ENCODE peak calls at places on chromosomes 6 and 20, in four cellular contexts. One of them, this sample, is unnamed.

GRCh38 chr6:131949909-131950766 is 1.0 kb downstream of the CCN2 start:
- DNase-seq in H9: peak; percentile 84
- DNase-seq in H1: no peak
- DNase-seq in IMR-90: peak; percentile 92
- DNase-seq in this sample: peak; percentile 91

GRCh38 chr6:83708546-83708969 is 343 bp downstream of the SNAP91 start:
- DNase-seq in H1: peak; percentile 2
- DNase-seq in H9: peak; percentile 45
- DNase-seq in IMR-90: no peak
- DNase-seq in this sample: peak; percentile 45

GRCh38 chr6:155832596-155832995 is 377.0 kb upstream of the NOX3 start:
- DNase-seq in IMR-90: peak; percentile 90
- DNase-seq in H9: no peak
- DNase-seq in H1: peak; percentile 10
- DNase-seq in this sample: peak; percentile 78

GRCh38 chr20:21453676-21454075 is 56.4 kb upstream of the NKX2-4 start:
- DNase-seq in H9: no peak
- DNase-seq in IMR-90: no peak
- DNase-seq in H1: no peak
- DNase-seq in this sample: no peak

GRCh38 chr6:163900570-163900969 is 486.1 kb downstream of the QKI start:
- DNase-seq in IMR-90: peak; percentile 33
- DNase-seq in H9: no peak
- DNase-seq in H1: no peak
- DNase-seq in this sample: no peak

GRCh38 chr20:58709703-58710039 is 17.1 kb downstream of the NPEPL1 start:
- DNase-seq in H1: no peak
- DNase-seq in H9: no peak
- DNase-seq in IMR-90: no peak
- DNase-seq in this sample: no peak

GRCh38 chr6:3913077-3913957 is 64.1 kb downstream of the FAM50B start:
- DNase-seq in H9: no peak
- DNase-seq in IMR-90: peak; percentile 99
- DNase-seq in H1: no peak
- DNase-seq in this sample: peak; percentile 37

GRCh38 chr6:137044366-137045220 is at the start of gene IL20RA:
- DNase-seq in IMR-90: no peak
- DNase-seq in H9: peak; percentile 48
- DNase-seq in H1: no peak
- DNase-seq in this sample: peak; percentile 49

GRCh38 chr6:87237804-87238203 is 82.4 kb downstream of the ZNF292 start:
- DNase-seq in IMR-90: peak; percentile 45
- DNase-seq in H1: no peak
- DNase-seq in H9: no peak
- DNase-seq in this sample: peak; percentile 14

GRCh38 chr6:109834131-109834530 is 143.0 kb downstream of the FIG4 start:
- DNase-seq in H9: no peak
- DNase-seq in H1: no peak
- DNase-seq in IMR-90: peak; percentile 24
- DNase-seq in this sample: no peak

GRCh38 chr20:47125553-47126373 is 230.7 kb downstream of the ZMYND8 start:
- DNase-seq in H9: peak; percentile 40
- DNase-seq in H1: no peak
- DNase-seq in IMR-90: no peak
- DNase-seq in this sample: peak; percentile 11

GRCh38 chr6:106380407-106380806 is 19.9 kb downstream of the CRYBG1 start:
- DNase-seq in H1: no peak
- DNase-seq in IMR-90: peak; percentile 14
- DNase-seq in H9: no peak
- DNase-seq in this sample: no peak

GRCh38 chr6:29451471-29452193 is 5.2 kb downstream of the OR11A1 start:
- DNase-seq in H1: no peak
- DNase-seq in H9: no peak
- DNase-seq in IMR-90: no peak
- DNase-seq in this sample: no peak

GRCh38 chr6:140380371-140381218 is 1006.1 kb upstream of the CITED2 start:
- DNase-seq in IMR-90: peak; percentile 50
- DNase-seq in H9: no peak
- DNase-seq in H1: no peak
- DNase-seq in this sample: no peak

GRCh38 chr6:30647802-30648460 is 998 bp downstream of the C6orf136 start:
- DNase-seq in IMR-90: no peak
- DNase-seq in H1: no peak
- DNase-seq in H9: no peak
- DNase-seq in this sample: no peak

GRCh38 chr6:26285143-26286134 is 79.6 kb upstream of the BTN3A2 start:
- DNase-seq in H9: peak; percentile 97
- DNase-seq in IMR-90: peak; percentile 99
- DNase-seq in H1: peak; percentile 100
- DNase-seq in this sample: peak; percentile 100

GRCh38 chr20:12166053-12166717 is 248.5 kb downstream of the BTBD3 start:
- DNase-seq in IMR-90: peak; percentile 95
- DNase-seq in H9: no peak
- DNase-seq in H1: no peak
- DNase-seq in this sample: no peak

GRCh38 chr20:40189621-40190020 is 499.4 kb downstream of the MAFB start:
- DNase-seq in H1: no peak
- DNase-seq in H9: no peak
- DNase-seq in IMR-90: no peak
- DNase-seq in this sample: no peak

GRCh38 chr20:5658897-5659296 is 91.3 kb upstream of the SHLD1 start:
- DNase-seq in IMR-90: peak; percentile 91
- DNase-seq in H1: no peak
- DNase-seq in H9: no peak
- DNase-seq in this sample: peak; percentile 22

GRCh38 chr20:44129996-44130718 is 56.8 kb downstream of the JPH2 start:
- DNase-seq in H9: no peak
- DNase-seq in H1: no peak
- DNase-seq in IMR-90: peak; percentile 9
- DNase-seq in this sample: no peak

DNA sequence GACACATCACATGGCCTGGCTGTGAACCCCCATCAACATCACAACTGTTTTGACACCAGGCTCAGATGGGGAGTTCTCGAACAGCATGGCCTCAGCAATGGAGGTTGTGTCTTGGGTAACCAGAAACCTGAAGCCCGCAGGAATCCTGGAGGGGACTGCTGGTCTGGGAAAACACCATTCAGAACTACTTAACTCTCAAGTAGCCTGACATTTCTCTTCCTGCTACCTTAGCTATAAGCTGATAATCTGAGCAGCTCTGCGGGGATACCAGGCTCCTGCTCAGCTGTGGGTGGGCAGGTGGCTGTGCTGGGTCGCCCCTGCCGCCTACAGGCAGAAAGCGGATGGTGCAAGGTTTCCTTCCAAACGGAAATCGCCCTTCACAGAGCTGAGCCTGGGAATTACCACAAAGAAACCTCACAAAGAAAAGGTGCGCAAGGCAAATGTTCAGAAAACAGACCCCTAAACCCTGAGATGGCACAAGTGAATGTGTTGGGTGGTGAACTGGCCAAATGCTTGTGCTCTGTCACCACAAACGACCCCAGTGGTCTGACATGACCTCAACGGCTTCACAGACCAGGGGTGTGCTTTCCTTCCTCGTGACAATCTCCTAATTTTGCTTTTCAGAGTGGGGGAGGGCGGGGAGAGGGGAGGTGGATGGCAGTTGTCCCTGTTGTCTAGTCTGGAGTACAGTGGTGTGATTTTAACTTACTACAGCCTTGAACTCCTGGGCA is 29.5 kb downstream of the SNX5 start:
- DNase-seq in H1: peak; percentile 57
- DNase-seq in IMR-90: peak; percentile 67
- DNase-seq in H9: peak; percentile 86
- DNase-seq in this sample: peak; percentile 93
- H2AK5ac ChIP-seq in H1: no peak overlapping the region
- H2AK5ac ChIP-seq in IMR-90: peak overlapping the region; percentile 90
- H2AK5ac ChIP-seq in H9: no peak overlapping the region
- H2AK5ac ChIP-seq in this sample: no peak overlapping the region

GRCh38 chr6:116385911-116386310 is 15.2 kb downstream of the DSE start:
- DNase-seq in H1: no peak
- DNase-seq in H9: no peak
- DNase-seq in IMR-90: peak; percentile 33
- DNase-seq in this sample: no peak
- H3K9ac ChIP-seq in H1: no peak overlapping the region
- H3K9ac ChIP-seq in H9: no peak overlapping the region
- H3K9ac ChIP-seq in IMR-90: no peak overlapping the region
- H3K9ac ChIP-seq in this sample: no peak overlapping the region

GRCh38 chr6:294656-295565 is 2.6 kb downstream of the DUSP22 start:
- DNase-seq in H1: no peak
- DNase-seq in H9: no peak
- DNase-seq in IMR-90: no peak
- DNase-seq in this sample: no peak
- H4K5ac ChIP-seq in H1: no peak overlapping the region
- H4K5ac ChIP-seq in H9: no peak overlapping the region
- H4K5ac ChIP-seq in IMR-90: no peak overlapping the region
- H4K5ac ChIP-seq in this sample: no peak overlapping the region

DNA sequence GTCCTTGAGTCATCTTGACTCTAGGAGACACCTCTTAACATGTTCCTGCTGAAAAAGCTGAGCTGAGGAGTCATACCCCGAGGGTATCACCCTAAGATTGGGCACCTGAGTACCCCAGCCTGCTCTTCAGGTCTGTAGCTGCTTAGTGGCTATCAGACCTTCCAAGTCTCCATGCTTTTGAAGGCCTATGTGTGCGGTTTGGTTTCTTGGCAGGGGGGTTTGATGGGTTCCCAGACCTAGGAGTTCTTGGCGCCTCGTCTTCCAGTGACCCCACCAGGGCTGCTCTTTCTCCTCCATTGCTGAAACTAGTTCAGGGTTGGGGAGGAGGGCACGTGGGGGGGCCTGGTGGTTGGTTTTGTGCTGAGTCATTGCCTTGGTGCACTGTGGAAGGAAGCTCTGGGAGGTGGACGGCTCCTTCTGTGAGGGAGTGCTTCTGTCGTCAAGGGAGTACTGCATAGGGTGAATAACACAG is 20.1 kb downstream of the IGF2R start:
- DNase-seq in H9: no peak
- DNase-seq in IMR-90: no peak
- DNase-seq in H1: no peak
- DNase-seq in this sample: no peak
- H2AK5ac ChIP-seq in H9: no peak overlapping the region
- H2AK5ac ChIP-seq in IMR-90: no peak overlapping the region
- H2AK5ac ChIP-seq in H1: no peak overlapping the region
- H2AK5ac ChIP-seq in this sample: no peak overlapping the region

GRCh38 chr6:44179072-44179536 is 20.5 kb downstream of the CAPN11 start:
- DNase-seq in H1: no peak
- DNase-seq in H9: no peak
- DNase-seq in IMR-90: no peak
- DNase-seq in this sample: no peak

GRCh38 chr6:44176130-44176934 is 17.7 kb downstream of the CAPN11 start:
- DNase-seq in H9: no peak
- DNase-seq in H1: no peak
- DNase-seq in IMR-90: no peak
- DNase-seq in this sample: no peak

GRCh38 chr6:44178424-44179071 is 19.9 kb downstream of the CAPN11 start:
- DNase-seq in IMR-90: no peak
- DNase-seq in H1: no peak
- DNase-seq in H9: no peak
- DNase-seq in this sample: no peak

GRCh38 chr6:44176935-44177509 is 18.4 kb downstream of the CAPN11 start:
- DNase-seq in IMR-90: no peak
- DNase-seq in H9: no peak
- DNase-seq in H1: no peak
- DNase-seq in this sample: no peak

DNA sequence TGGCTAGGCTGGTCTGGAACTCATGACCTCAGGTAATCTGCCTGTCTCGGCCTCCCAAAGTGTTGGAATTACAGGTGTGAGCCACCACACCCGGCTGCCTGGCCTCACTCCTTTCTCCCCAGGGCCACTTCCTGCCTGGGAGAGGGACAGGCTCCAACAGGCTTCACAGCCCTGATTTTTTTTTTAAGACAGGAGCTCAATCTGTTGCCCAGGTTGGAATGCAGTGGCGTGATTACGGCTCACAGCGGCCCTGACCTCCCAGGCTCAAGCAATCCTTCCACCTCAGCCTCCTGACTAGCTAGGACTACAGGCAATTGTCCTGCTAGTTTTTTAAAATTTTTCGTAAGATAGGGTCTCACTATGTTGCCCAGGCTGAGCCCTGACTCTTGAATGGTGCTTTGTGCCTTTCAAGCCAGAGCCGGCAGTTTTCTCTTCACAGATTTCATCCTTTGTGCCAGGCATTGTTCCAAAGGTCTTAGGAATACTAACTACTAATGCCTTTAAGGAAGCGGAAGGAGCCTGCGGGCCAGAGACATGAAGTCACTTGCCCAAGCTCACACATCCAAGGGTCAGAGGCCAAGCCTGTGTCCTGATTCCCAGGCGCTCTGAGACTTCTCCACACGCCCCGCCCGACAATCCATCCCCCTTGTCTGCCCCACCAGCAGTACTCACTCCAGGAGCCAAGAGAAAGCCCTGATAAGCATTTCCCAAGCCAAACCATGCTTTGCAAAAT is 19.2 kb downstream of the CAPN11 start:
- DNase-seq in IMR-90: peak; percentile 56
- DNase-seq in H1: no peak
- DNase-seq in H9: no peak
- DNase-seq in this sample: peak; percentile 40
- H3K9ac ChIP-seq in IMR-90: no peak overlapping the region
- H3K9ac ChIP-seq in H1: no peak overlapping the region
- H3K9ac ChIP-seq in H9: no peak overlapping the region
- H3K9ac ChIP-seq in this sample: no peak overlapping the region

GRCh38 chr6:133241088-133241900 is at the start of gene EYA4:
- DNase-seq in H9: peak; percentile 52
- DNase-seq in IMR-90: peak; percentile 74
- DNase-seq in H1: no peak
- DNase-seq in this sample: peak; percentile 45
- H4K5ac ChIP-seq in H9: no peak within 1 kb of the TSS
- H4K5ac ChIP-seq in IMR-90: peak within 1 kb of the TSS; percentile 54
- H4K5ac ChIP-seq in H1: no peak within 1 kb of the TSS
- H4K5ac ChIP-seq in this sample: no peak within 1 kb of the TSS

GRCh38 chr20:50721881-50722281 is 9.5 kb upstream of the PARD6B start:
- DNase-seq in IMR-90: no peak
- DNase-seq in H1: no peak
- DNase-seq in H9: no peak
- DNase-seq in this sample: no peak
- H2AK5ac ChIP-seq in IMR-90: no peak overlapping the region
- H2AK5ac ChIP-seq in H1: peak overlapping the region; percentile 65
- H2AK5ac ChIP-seq in H9: no peak overlapping the region
- H2AK5ac ChIP-seq in this sample: no peak overlapping the region

GRCh38 chr6:42428326-42429041 is 23.2 kb downstream of the TRERF1 start:
- DNase-seq in H1: no peak
- DNase-seq in IMR-90: peak; percentile 21
- DNase-seq in H9: no peak
- DNase-seq in this sample: peak; percentile 75
- H3K9ac ChIP-seq in H1: no peak overlapping the region
- H3K9ac ChIP-seq in IMR-90: no peak overlapping the region
- H3K9ac ChIP-seq in H9: no peak overlapping the region
- H3K9ac ChIP-seq in this sample: no peak overlapping the region

GRCh38 chr20:8690074-8690473 is 378.8 kb upstream of the PLCB4 start:
- DNase-seq in H9: no peak
- DNase-seq in H1: no peak
- DNase-seq in IMR-90: no peak
- DNase-seq in this sample: no peak
- H4K5ac ChIP-seq in H9: no peak overlapping the region
- H4K5ac ChIP-seq in H1: no peak overlapping the region
- H4K5ac ChIP-seq in IMR-90: no peak overlapping the region
- H4K5ac ChIP-seq in this sample: no peak overlapping the region

GRCh38 chr6:12291785-12292604 is 1.8 kb downstream of the EDN1 start:
- DNase-seq in H9: peak; percentile 52
- DNase-seq in H1: no peak
- DNase-seq in IMR-90: peak; percentile 33
- DNase-seq in this sample: peak; percentile 76
- H2AK5ac ChIP-seq in H9: no peak overlapping the region
- H2AK5ac ChIP-seq in H1: no peak overlapping the region
- H2AK5ac ChIP-seq in IMR-90: peak overlapping the region; percentile 72
- H2AK5ac ChIP-seq in this sample: no peak overlapping the region

This sample was measured in mesendoderm.